ENCODE peak calls at places on chromosomes 12 and 14, in nine cellular contexts. F is NT2/D1; O is activated naive CD4-positive, alpha-beta T cell treated with Interleukin-2 at 50 U/mL for 16 hours; R is iPS DF 19.7; N is stimulated activated CD4-positive, alpha-beta T cell treated with anti-CD3 and anti-CD28 coated beads, TNF-alpha, amount 100 ng/mL, for 1 hour; C is activated naive CD8-positive, alpha-beta T cell treated with anti-CD3 and anti-CD28 coated beads for 36 hours; G is hippocampal formation; L is cardiac fibroblast; A is nephron progenitor cell. X is an unnamed sample.

GRCh38 chr14:97282210-97282609 is 485.0 kb downstream of the VRK1 start:
- DNase-seq in C (no peak), A (no peak), L (no peak), N (no peak), R (no peak), F (no peak), G (no peak), O (no peak), X (no peak)

GRCh38 chr12:52151859-52152783 is 39.7 kb downstream of the KRT80 start:
- DNase-seq in A (peak), G (no peak), C (peak), R (no peak), O (peak), L (peak), N (peak), F (no peak), X (peak)

GRCh38 chr12:51405801-51406207 is 14.6 kb upstream of the GALNT6 start:
- DNase-seq in N (no peak), L (no peak), R (no peak), O (no peak), F (no peak), G (no peak), C (no peak), A (no peak), X (no peak)

GRCh38 chr12:79547044-79547734 is 143.6 kb downstream of the PAWR start:
- DNase-seq in L (peak), F (peak), A (peak), N (no peak), G (no peak), C (no peak), O (no peak), R (peak), X (peak)

GRCh38 chr14:77123381-77124344 is 17.9 kb downstream of the ZDHHC22 start:
- DNase-seq in A (no peak), R (no peak), N (no peak), L (no peak), F (no peak), C (no peak), O (no peak), G (peak), X (no peak)

GRCh38 chr12:6374028-6374780 is 1.2 kb downstream of the SCNN1A start:
- DNase-seq in R (no peak), G (no peak), C (no peak), L (no peak), N (no peak), O (no peak), F (no peak), A (no peak), X (no peak)

GRCh38 chr12:28683371-28683770 is 465.7 kb upstream of the FAR2 start:
- DNase-seq in A (no peak), R (no peak), C (no peak), G (no peak), O (no peak), N (no peak), L (no peak), F (no peak), X (no peak)

GRCh38 chr12:59698599-59698998 is 102.8 kb downstream of the SLC16A7 start:
- DNase-seq in A (no peak), C (no peak), L (peak), G (no peak), F (no peak), O (no peak), R (no peak), N (no peak), X (no peak)

GRCh38 chr14:105602799-105603763 is 76.7 kb downstream of the TMEM121 start:
- DNase-seq in O (no peak), C (no peak), N (no peak), F (peak), A (no peak), G (no peak), L (no peak), R (no peak), X (no peak)

GRCh38 chr12:47739959-47740358 is 14.7 kb upstream of the ENDOU start:
- DNase-seq in R (no peak), O (no peak), G (no peak), L (no peak), A (no peak), N (no peak), F (no peak), C (no peak), X (no peak)

GRCh38 chr12:46452061-46452615 is 79.6 kb upstream of the SLC38A2 start:
- DNase-seq in L (no peak), A (no peak), O (no peak), C (no peak), G (no peak), R (no peak), N (no peak), F (no peak), X (no peak)

GRCh38 chr14:104442611-104443390 is 136.8 kb upstream of the C14orf180 start:
- DNase-seq in F (no peak), N (no peak), G (no peak), O (no peak), C (no peak), A (no peak), R (no peak), L (no peak), X (no peak)

GRCh38 chr12:93609281-93610192 is 37.1 kb downstream of the SOCS2 start:
- DNase-seq in N (no peak), A (no peak), O (no peak), C (no peak), L (no peak), F (no peak), G (no peak), R (no peak), X (no peak)

X was measured in neuronal stem cell.